ENCODE peak calls at places on chromosomes 5 and 9, in five cellular contexts. One of them, this sample, is unnamed.

GRCh38 chr5:142246263-142246662 is 78.6 kb downstream of the SPRY4 start:
- DNase-seq in choroid plexus epithelial cell: peak
- DNase-seq in psoas muscle: no peak
- DNase-seq in HTR-8/SVneo: peak
- DNase-seq in ELR: peak
- DNase-seq in this sample: no peak

GRCh38 chr5:1038417-1039209 is 30.0 kb downstream of the NKD2 start:
- DNase-seq in choroid plexus epithelial cell: no peak
- DNase-seq in psoas muscle: no peak
- DNase-seq in HTR-8/SVneo: no peak
- DNase-seq in ELR: no peak
- DNase-seq in this sample: peak

GRCh38 chr5:167488371-167488770 is 803.1 kb upstream of the WWC1 start:
- DNase-seq in choroid plexus epithelial cell: no peak
- DNase-seq in psoas muscle: no peak
- DNase-seq in HTR-8/SVneo: no peak
- DNase-seq in ELR: no peak
- DNase-seq in this sample: no peak

GRCh38 chr5:54457094-54457531 is 1.6 kb downstream of the HSPB3 start:
- DNase-seq in choroid plexus epithelial cell: peak
- DNase-seq in psoas muscle: peak
- DNase-seq in HTR-8/SVneo: peak
- DNase-seq in ELR: peak
- DNase-seq in this sample: no peak

GRCh38 chr5:38722918-38723317 is 122.9 kb upstream of the OSMR start:
- DNase-seq in choroid plexus epithelial cell: peak
- DNase-seq in psoas muscle: no peak
- DNase-seq in HTR-8/SVneo: no peak
- DNase-seq in ELR: no peak
- DNase-seq in this sample: no peak

GRCh38 chr5:90985341-90985740 is 397.8 kb downstream of the ARRDC3 start:
- DNase-seq in choroid plexus epithelial cell: peak
- DNase-seq in psoas muscle: no peak
- DNase-seq in HTR-8/SVneo: no peak
- DNase-seq in ELR: no peak
- DNase-seq in this sample: no peak

GRCh38 chr9:69919461-69920061 is 98.9 kb downstream of the CFAP95 start:
- DNase-seq in choroid plexus epithelial cell: peak
- DNase-seq in psoas muscle: no peak
- DNase-seq in HTR-8/SVneo: peak
- DNase-seq in ELR: peak
- DNase-seq in this sample: no peak

GRCh38 chr5:172008689-172009141 is 2.3 kb upstream of the FBXW11 start:
- DNase-seq in choroid plexus epithelial cell: peak
- DNase-seq in psoas muscle: no peak
- DNase-seq in HTR-8/SVneo: no peak
- DNase-seq in ELR: no peak
- DNase-seq in this sample: no peak

GRCh38 chr5:10627185-10628115 is 63.6 kb downstream of the ANKRD33B start:
- DNase-seq in choroid plexus epithelial cell: peak
- DNase-seq in psoas muscle: peak
- DNase-seq in HTR-8/SVneo: peak
- DNase-seq in ELR: peak
- DNase-seq in this sample: peak

GRCh38 chr9:125750656-125751035 is 3.5 kb downstream of the PBX3 start:
- DNase-seq in choroid plexus epithelial cell: no peak
- DNase-seq in psoas muscle: no peak
- DNase-seq in HTR-8/SVneo: no peak
- DNase-seq in ELR: no peak
- DNase-seq in this sample: no peak

GRCh38 chr9:133342570-133342969 is 5.4 kb downstream of the MED22 start:
- DNase-seq in choroid plexus epithelial cell: no peak
- DNase-seq in psoas muscle: no peak
- DNase-seq in HTR-8/SVneo: no peak
- DNase-seq in ELR: no peak
- DNase-seq in this sample: no peak

GRCh38 chr5:93378073-93378472 is 202.9 kb downstream of the NR2F1-AS1 start:
- DNase-seq in choroid plexus epithelial cell: peak
- DNase-seq in psoas muscle: no peak
- DNase-seq in HTR-8/SVneo: no peak
- DNase-seq in ELR: peak
- DNase-seq in this sample: no peak

GRCh38 chr9:19480345-19480744 is 71.5 kb downstream of the ACER2 start:
- DNase-seq in choroid plexus epithelial cell: no peak
- DNase-seq in psoas muscle: no peak
- DNase-seq in HTR-8/SVneo: no peak
- DNase-seq in ELR: no peak
- DNase-seq in this sample: no peak

GRCh38 chr9:86978986-86979385 is 31.7 kb upstream of the GAS1 start:
- DNase-seq in choroid plexus epithelial cell: peak
- DNase-seq in psoas muscle: no peak
- DNase-seq in HTR-8/SVneo: no peak
- DNase-seq in ELR: no peak
- DNase-seq in this sample: no peak

GRCh38 chr9:524008-524407 is 309.3 kb downstream of the DOCK8 start:
- DNase-seq in choroid plexus epithelial cell: no peak
- DNase-seq in psoas muscle: no peak
- DNase-seq in HTR-8/SVneo: no peak
- DNase-seq in ELR: no peak
- DNase-seq in this sample: no peak

GRCh38 chr5:150137997-150138396 is 17.6 kb downstream of the PDGFRB start:
- DNase-seq in choroid plexus epithelial cell: peak
- DNase-seq in psoas muscle: no peak
- DNase-seq in HTR-8/SVneo: no peak
- DNase-seq in ELR: no peak
- DNase-seq in this sample: no peak

GRCh38 chr9:1707291-1707690 is 307.9 kb upstream of the SMARCA2 start:
- DNase-seq in choroid plexus epithelial cell: no peak
- DNase-seq in psoas muscle: no peak
- DNase-seq in HTR-8/SVneo: no peak
- DNase-seq in ELR: no peak
- DNase-seq in this sample: no peak

GRCh38 chr9:134182554-134183219 is 18.3 kb upstream of the RNU6ATAC start:
- DNase-seq in choroid plexus epithelial cell: no peak
- DNase-seq in psoas muscle: no peak
- DNase-seq in HTR-8/SVneo: no peak
- DNase-seq in ELR: no peak
- DNase-seq in this sample: no peak

GRCh38 chr5:54254482-54255198 is 55.7 kb downstream of the ARL15 start:
- DNase-seq in choroid plexus epithelial cell: peak
- DNase-seq in psoas muscle: no peak
- DNase-seq in HTR-8/SVneo: no peak
- DNase-seq in ELR: no peak
- DNase-seq in this sample: no peak

GRCh38 chr5:3006961-3007551 is 255.6 kb upstream of the IRX2 start:
- DNase-seq in choroid plexus epithelial cell: no peak
- DNase-seq in psoas muscle: no peak
- DNase-seq in HTR-8/SVneo: no peak
- DNase-seq in ELR: no peak
- DNase-seq in this sample: no peak

GRCh38 chr5:96752341-96753016 is 55.3 kb downstream of the ERAP1 start:
- DNase-seq in choroid plexus epithelial cell: peak
- DNase-seq in psoas muscle: no peak
- DNase-seq in HTR-8/SVneo: peak
- DNase-seq in ELR: peak
- DNase-seq in this sample: no peak

GRCh38 chr5:94281402-94281801 is 337.0 kb downstream of the KIAA0825 start:
- DNase-seq in choroid plexus epithelial cell: no peak
- DNase-seq in psoas muscle: no peak
- DNase-seq in HTR-8/SVneo: no peak
- DNase-seq in ELR: no peak
- DNase-seq in this sample: no peak

GRCh38 chr9:129551393-129551973 is 69.4 kb downstream of the C9orf50 start:
- DNase-seq in choroid plexus epithelial cell: no peak
- DNase-seq in psoas muscle: no peak
- DNase-seq in HTR-8/SVneo: no peak
- DNase-seq in ELR: no peak
- DNase-seq in this sample: no peak

GRCh38 chr5:1214936-1215220 is 10.3 kb upstream of the SLC6A18 start:
- DNase-seq in choroid plexus epithelial cell: no peak
- DNase-seq in psoas muscle: no peak
- DNase-seq in HTR-8/SVneo: no peak
- DNase-seq in ELR: no peak
- DNase-seq in this sample: no peak

GRCh38 chr5:85647349-85648127 is 970.2 kb upstream of the COX7C start:
- DNase-seq in choroid plexus epithelial cell: no peak
- DNase-seq in psoas muscle: peak
- DNase-seq in HTR-8/SVneo: no peak
- DNase-seq in ELR: no peak
- DNase-seq in this sample: no peak

GRCh38 chr5:72144762-72145161 is 37.5 kb downstream of the MAP1B start:
- DNase-seq in choroid plexus epithelial cell: no peak
- DNase-seq in psoas muscle: no peak
- DNase-seq in HTR-8/SVneo: no peak
- DNase-seq in ELR: no peak
- DNase-seq in this sample: no peak

GRCh38 chr9:70941191-70941590 is 180.2 kb downstream of the TRPM3 start:
- DNase-seq in choroid plexus epithelial cell: no peak
- DNase-seq in psoas muscle: no peak
- DNase-seq in HTR-8/SVneo: no peak
- DNase-seq in ELR: no peak
- DNase-seq in this sample: no peak

GRCh38 chr5:1278656-1279442 is 16.0 kb downstream of the TERT start:
- DNase-seq in choroid plexus epithelial cell: no peak
- DNase-seq in psoas muscle: no peak
- DNase-seq in HTR-8/SVneo: no peak
- DNase-seq in ELR: peak
- DNase-seq in this sample: no peak